ENCODE peak calls at places on chromosomes 13 and 19, in ten cellular contexts. A is uterus, U is adrenal gland, K is prostate gland, Y is body of pancreas, F is Peyer's patch, Z is ovary, V is suprapubic skin, S is IMR-90, B is heart left ventricle. R is an unnamed sample.

GRCh38 chr19:4338441-4339350 is at the start of gene STAP2:
- DNase-seq in V (peak; percentile 76), K (peak; percentile 85), U (peak; percentile 66), B (no peak), A (no peak), F (no peak), Y (peak; percentile 83), S (no peak), Z (peak; percentile 58), R (peak; percentile 77)

GRCh38 chr19:38095411-38096308 is 128.4 kb downstream of the DPF1 start:
- DNase-seq in B (peak; percentile 66), Y (peak; percentile 70), U (peak; percentile 77), A (peak; percentile 28), S (peak; percentile 71), V (peak; percentile 76), K (peak; percentile 87), Z (peak; percentile 55), F (peak; percentile 73), R (peak; percentile 66)

GRCh38 chr19:6060600-6061391 is 49.5 kb downstream of the RFX2 start:
- DNase-seq in V (peak; percentile 78), B (peak; percentile 6), U (peak; percentile 56), Y (no peak), K (peak; percentile 57), Z (no peak), F (no peak), S (peak; percentile 16), A (no peak), R (peak; percentile 56)

GRCh38 chr13:89748716-89749115 is 1598.8 kb upstream of the MIR17HG start:
- DNase-seq in Z (no peak), B (no peak), A (no peak), S (no peak), K (no peak), V (no peak), U (no peak), Y (no peak), F (no peak), R (no peak)

GRCh38 chr13:43686557-43686956 is 100.2 kb downstream of the ENOX1 start:
- DNase-seq in Z (no peak), A (peak; percentile 64), B (peak; percentile 72), K (no peak), U (peak; percentile 60), F (no peak), V (peak; percentile 56), Y (peak; percentile 22), S (peak; percentile 93), R (no peak)

GRCh38 chr13:50299546-50300249 is 284.5 kb downstream of the KCNRG start:
- DNase-seq in Y (no peak), Z (no peak), A (no peak), S (no peak), K (no peak), B (no peak), F (no peak), U (no peak), V (no peak), R (no peak)

GRCh38 chr19:40671404-40671803 is 19.0 kb downstream of the NUMBL start:
- DNase-seq in B (peak; percentile 55), A (no peak), U (no peak), V (no peak), S (no peak), Z (no peak), F (no peak), Y (no peak), K (no peak), R (peak; percentile 81)

GRCh38 chr13:24087611-24088235 is 72.8 kb upstream of the SPATA13 start:
- DNase-seq in A (peak; percentile 41), B (no peak), U (peak; percentile 49), Z (peak; percentile 50), K (no peak), V (no peak), Y (peak; percentile 77), S (no peak), F (no peak), R (no peak)

GRCh38 chr13:76769238-76769859 is 116.9 kb downstream of the KCTD12 start:
- DNase-seq in B (no peak), V (no peak), Z (no peak), Y (no peak), S (no peak), A (no peak), U (no peak), K (no peak), F (no peak), R (no peak)

GRCh38 chr13:23610966-23611486 is 40.8 kb downstream of the TNFRSF19 start:
- DNase-seq in V (no peak), U (no peak), F (no peak), S (peak; percentile 53), B (peak; percentile 48), A (peak; percentile 32), K (no peak), Z (no peak), Y (no peak), R (no peak)

GRCh38 chr19:11191273-11191755 is 6.0 kb downstream of the KANK2 start:
- DNase-seq in F (no peak), S (peak; percentile 63), A (peak; percentile 78), Z (peak; percentile 57), B (peak; percentile 79), V (peak; percentile 86), U (peak; percentile 82), Y (no peak), K (no peak), R (no peak)

GRCh38 chr13:30423891-30424290 is 1.6 kb downstream of the UBE2L5 start:
- DNase-seq in A (no peak), U (no peak), V (no peak), F (no peak), S (no peak), Y (no peak), B (no peak), K (no peak), Z (no peak), R (no peak)

GRCh38 chr13:30418075-30418715 is 4.1 kb upstream of the UBE2L5 start:
- DNase-seq in B (no peak), V (no peak), U (no peak), A (no peak), S (no peak), Z (no peak), K (no peak), F (no peak), Y (no peak), R (no peak)

GRCh38 chr13:30421093-30422055 is 919 bp upstream of the UBE2L5 start:
- DNase-seq in A (peak; percentile 94), S (peak; percentile 80), Y (peak; percentile 84), F (peak; percentile 64), B (peak; percentile 89), U (peak; percentile 82), V (peak; percentile 93), K (peak; percentile 72), Z (peak; percentile 87), R (peak; percentile 72)

GRCh38 chr13:30418886-30419459 is 3.3 kb upstream of the UBE2L5 start:
- DNase-seq in B (no peak), K (peak; percentile 43), Z (no peak), Y (no peak), S (no peak), U (no peak), A (peak; percentile 55), F (no peak), V (no peak), R (no peak)

DNA sequence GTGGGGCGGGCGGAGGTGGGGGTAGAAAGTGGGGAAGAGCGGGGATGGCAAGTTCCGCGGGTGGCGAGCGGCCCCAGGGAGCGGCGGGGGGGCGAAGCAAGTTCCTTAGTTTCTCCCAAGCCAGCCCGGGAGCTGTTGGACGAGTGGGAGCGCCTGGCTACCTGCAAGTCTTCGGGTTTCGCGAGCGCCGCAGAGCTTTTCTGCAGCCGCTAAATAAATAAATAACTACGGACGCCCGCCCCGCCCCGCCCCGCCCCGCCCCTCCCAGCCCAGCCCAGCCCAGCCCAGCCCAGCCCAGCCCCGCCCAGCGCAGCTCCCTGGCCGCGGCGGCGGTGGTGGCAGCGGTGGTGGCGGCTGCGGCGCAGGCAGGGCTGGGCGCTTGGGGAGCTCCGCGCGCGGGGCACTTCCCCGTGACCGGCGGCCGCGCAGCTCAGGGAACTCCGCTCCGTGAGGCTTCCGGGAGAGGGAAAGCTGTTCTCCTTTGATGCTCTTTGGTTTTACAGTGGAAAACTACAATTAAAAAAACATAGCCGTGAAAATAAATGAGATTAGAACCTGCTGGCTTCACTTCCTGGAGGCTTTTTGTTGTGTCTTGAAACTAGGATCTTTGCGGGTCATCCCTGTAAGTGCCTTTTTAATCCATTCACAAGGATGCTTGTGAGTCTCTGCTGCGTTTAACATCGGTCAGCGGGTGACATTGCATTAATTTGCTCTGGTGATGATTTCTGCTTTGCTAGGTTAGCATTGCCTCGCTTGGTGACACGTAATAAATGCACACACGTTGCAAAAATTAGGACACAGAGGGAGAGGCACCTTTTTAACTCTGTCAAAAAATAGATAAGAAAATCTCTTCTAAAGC is at the start of gene UBE2L5:
- DNase-seq in S (peak; percentile 74), K (peak; percentile 82), F (peak; percentile 72), V (peak; percentile 86), B (peak; percentile 84), A (peak; percentile 93), Y (peak; percentile 82), U (peak; percentile 79), Z (peak; percentile 77), R (peak; percentile 78)
- TF ChIP-seq POLR2A in S (no peak), K (peak; percentile 79), F (peak; percentile 55), V (no peak), B (no peak), A (peak; percentile 52), Y (peak; percentile 84), U (peak; percentile 76), Z (no peak), R (no peak)

GRCh38 chr19:14149509-14149994 is 13.2 kb upstream of the ASF1B start:
- DNase-seq in B (peak; percentile 82), Y (peak; percentile 39), F (peak; percentile 40), A (peak; percentile 84), U (peak; percentile 69), K (peak; percentile 83), S (no peak), Z (peak; percentile 78), V (peak; percentile 86), R (peak; percentile 67)
- H3K4me3 ChIP-seq in B (peak overlapping the region; percentile 38), Y (no peak overlapping the region), F (peak overlapping the region; percentile 19), A (peak overlapping the region; percentile 3), U (no peak overlapping the region), K (no peak overlapping the region), S (no peak overlapping the region), Z (no peak overlapping the region), V (peak overlapping the region; percentile 36), R (peak overlapping the region; percentile 28)

DNA sequence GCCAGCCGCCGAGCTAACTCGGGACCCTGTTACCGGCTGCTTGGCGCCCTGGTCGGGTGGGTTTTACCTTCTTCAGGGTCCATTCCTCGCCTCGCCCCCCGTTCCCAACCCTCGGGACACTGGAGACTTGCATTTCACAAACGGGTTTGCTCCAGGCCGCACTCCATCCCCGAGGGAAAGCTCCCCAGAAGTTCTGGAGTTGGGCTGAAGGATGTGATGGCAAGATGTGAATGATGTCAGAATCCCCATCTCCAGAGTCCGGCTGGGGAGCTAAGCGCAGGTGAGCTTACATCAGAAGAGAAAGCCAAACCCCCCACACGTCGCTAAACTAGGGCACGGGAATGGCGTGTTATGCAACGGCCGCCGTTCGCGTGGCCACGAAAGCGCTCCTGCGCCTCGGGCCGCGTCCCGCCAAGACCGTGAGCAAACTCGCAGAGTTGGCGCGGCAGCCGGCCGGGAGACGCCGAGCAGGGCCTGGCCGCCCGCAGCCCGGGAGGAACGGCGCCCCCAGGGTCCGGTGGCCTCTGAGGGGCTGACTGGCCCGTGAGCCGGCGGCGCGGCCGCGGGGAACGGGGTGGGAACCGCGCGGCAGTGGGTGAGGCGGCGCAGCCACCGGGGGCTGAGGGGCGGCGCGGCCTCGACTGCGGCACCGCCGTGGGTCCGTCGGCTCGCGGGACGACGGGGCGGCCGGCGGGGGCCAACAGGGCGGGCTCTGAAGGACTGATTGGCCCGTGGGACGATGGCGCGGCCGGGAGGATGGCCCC is 1.1 kb downstream of the LATS2 start:
- DNase-seq in U (peak; percentile 57), F (no peak), K (peak; percentile 17), S (peak; percentile 51), Y (peak; percentile 49), Z (peak; percentile 65), V (peak; percentile 71), B (peak; percentile 60), A (peak; percentile 54), R (no peak)
- TF ChIP-seq POLR2A in U (peak; percentile 52), F (no peak), K (peak; percentile 6), S (no peak), Y (peak; percentile 48), Z (peak; percentile 36), V (no peak), B (no peak), A (no peak), R (no peak)

GRCh38 chr13:63107163-63107935 is 1691.7 kb upstream of the PCDH20 start:
- DNase-seq in S (peak; percentile 71), Z (no peak), K (no peak), A (no peak), Y (no peak), V (no peak), F (no peak), B (no peak), U (no peak), R (no peak)
- H3K4me3 ChIP-seq in S (no peak overlapping the region), Z (no peak overlapping the region), K (no peak overlapping the region), A (no peak overlapping the region), Y (no peak overlapping the region), V (no peak overlapping the region), F (no peak overlapping the region), B (no peak overlapping the region), U (no peak overlapping the region), R (no peak overlapping the region)

R was measured in breast epithelium.